ENCODE peak calls at places on chromosome 19, in nine cellular contexts. V is nephron progenitor cell; E is C1 segment of cervical spinal cord; R is EH; H is stimulated activated CD4-positive, alpha-beta T cell treated with anti-CD3 and anti-CD28 coated beads, Interleukin-15, amount 100 ng/mL, for 48 hours; W is mesothelial cell of epicardium; M is GM04504; U is head of caudate nucleus; Z is fibroblast of the aortic adventitia. I is an unnamed sample.

GRCh38 chr19:41223431-41224234 is 4.6 kb downstream of the AXL start:
- DNase-seq in W (no peak), Z (peak; percentile 77), R (peak; percentile 93), E (no peak), H (no peak), M (peak; percentile 62), V (peak; percentile 51), U (no peak), I (no peak)

GRCh38 chr19:55188620-55189019 is 8.5 kb upstream of the SYT5 start:
- DNase-seq in Z (no peak), E (no peak), W (no peak), M (no peak), R (no peak), H (no peak), V (no peak), U (no peak), I (no peak)

GRCh38 chr19:2288743-2289713 is 7.1 kb upstream of the PEAK3 start:
- DNase-seq in M (no peak), E (no peak), U (no peak), H (no peak), R (no peak), W (no peak), Z (no peak), V (no peak), I (no peak)

GRCh38 chr19:7657047-7657779 is 11.6 kb upstream of the RETN start:
- DNase-seq in E (no peak), U (no peak), V (no peak), M (no peak), Z (no peak), W (no peak), R (no peak), H (peak; percentile 39), I (no peak)

GRCh38 chr19:17125728-17126677 is 50.4 kb downstream of the MYO9B start:
- DNase-seq in U (peak; percentile 62), V (no peak), W (peak; percentile 70), Z (peak; percentile 49), E (peak; percentile 75), R (peak; percentile 16), M (no peak), H (peak; percentile 52), I (peak; percentile 41)

GRCh38 chr19:12137541-12137940 is 2.6 kb downstream of the ZNF20 start:
- DNase-seq in U (no peak), W (no peak), M (no peak), R (no peak), E (no peak), H (no peak), V (no peak), Z (no peak), I (no peak)

GRCh38 chr19:8618751-8619150 is 8.2 kb upstream of the ADAMTS10 start:
- DNase-seq in M (no peak), E (no peak), H (no peak), V (no peak), U (no peak), Z (no peak), R (peak; percentile 21), W (no peak), I (no peak)

GRCh38 chr19:10797541-10798256 is 38.3 kb downstream of the TMED1 start:
- DNase-seq in H (peak; percentile 85), M (no peak), U (peak; percentile 45), W (no peak), Z (no peak), R (no peak), V (no peak), E (no peak), I (peak; percentile 17)

GRCh38 chr19:48461982-48462655 is 6.7 kb downstream of the KCNJ14 start:
- DNase-seq in V (no peak), Z (no peak), W (no peak), M (no peak), E (no peak), R (no peak), U (no peak), H (no peak), I (no peak)

GRCh38 chr19:48836089-48837017 is at the start of gene HSD17B14:
- DNase-seq in V (peak; percentile 71), R (peak; percentile 59), H (no peak), Z (peak; percentile 38), E (peak; percentile 69), U (no peak), W (peak; percentile 65), M (peak; percentile 17), I (peak; percentile 35)

GRCh38 chr19:8489591-8490394 is 12.6 kb downstream of the PRAM1 start:
- DNase-seq in Z (no peak), E (no peak), H (no peak), W (no peak), R (no peak), V (no peak), U (no peak), M (no peak), I (no peak)

GRCh38 chr19:35546532-35546931 is 1.1 kb downstream of the TMEM147 start:
- DNase-seq in E (no peak), Z (no peak), U (no peak), V (no peak), M (no peak), R (no peak), W (no peak), H (no peak), I (no peak)

GRCh38 chr19:277581-278165 is 13.5 kb downstream of the PLPP2 start:
- DNase-seq in R (peak; percentile 54), E (no peak), Z (peak; percentile 33), H (no peak), V (peak; percentile 67), M (no peak), U (no peak), W (no peak), I (no peak)

GRCh38 chr19:1651061-1651547 is 1.3 kb downstream of the TCF3 start:
- DNase-seq in H (no peak), M (no peak), Z (peak; percentile 31), R (peak; percentile 29), E (peak; percentile 10), V (peak; percentile 48), W (peak; percentile 58), U (no peak), I (peak; percentile 4)

GRCh38 chr19:51439021-51439465 is 19.2 kb downstream of the SIGLEC8 start:
- DNase-seq in M (no peak), Z (no peak), W (no peak), V (no peak), H (no peak), U (no peak), E (no peak), R (peak; percentile 18), I (no peak)

GRCh38 chr19:6997679-6998445 is 23.4 kb downstream of the MBD3L2B start:
- DNase-seq in M (no peak), V (no peak), Z (no peak), R (no peak), W (no peak), H (no peak), E (no peak), U (no peak), I (no peak)

GRCh38 chr19:13089857-13090507 is 12.7 kb downstream of the LYL1 start:
- DNase-seq in R (no peak), V (no peak), Z (no peak), U (no peak), W (no peak), H (no peak), E (no peak), M (no peak), I (no peak)

GRCh38 chr19:54577334-54577733 is 3.7 kb downstream of the LILRA2 start:
- DNase-seq in U (no peak), R (no peak), Z (no peak), E (no peak), W (no peak), V (no peak), H (no peak), M (no peak), I (no peak)

GRCh38 chr19:29683009-29683408 is 17.7 kb downstream of the PLEKHF1 start:
- DNase-seq in W (no peak), R (no peak), H (no peak), Z (no peak), E (peak; percentile 58), M (no peak), V (no peak), U (peak; percentile 73), I (peak; percentile 89)

GRCh38 chr19:1715540-1715939 is 37.8 kb upstream of the ONECUT3 start:
- DNase-seq in W (no peak), R (no peak), V (no peak), E (no peak), U (no peak), Z (no peak), M (no peak), H (no peak), I (no peak)

GRCh38 chr19:24062222-24062621 is 24.8 kb upstream of the ZNF254 start:
- DNase-seq in E (no peak), W (no peak), V (no peak), Z (no peak), M (no peak), H (no peak), R (peak; percentile 7), U (no peak), I (no peak)

GRCh38 chr19:34556500-34556899 is 74.9 kb downstream of the WTIP start:
- DNase-seq in Z (peak; percentile 63), R (peak; percentile 9), E (no peak), W (no peak), V (peak; percentile 25), H (no peak), U (peak; percentile 24), M (peak; percentile 10), I (peak; percentile 1)

GRCh38 chr19:3687774-3688706 is 12.2 kb downstream of the PIP5K1C start:
- DNase-seq in R (no peak), E (no peak), U (no peak), Z (no peak), H (no peak), M (no peak), V (peak; percentile 41), W (no peak), I (no peak)

GRCh38 chr19:17886515-17886914 is 14.8 kb downstream of the SLC5A5 start:
- DNase-seq in H (no peak), R (no peak), V (no peak), M (no peak), W (no peak), E (no peak), U (no peak), Z (no peak), I (no peak)

GRCh38 chr19:4014541-4015491 is 7.3 kb downstream of the PIAS4 start:
- DNase-seq in V (peak; percentile 62), Z (no peak), R (no peak), W (peak; percentile 59), U (no peak), H (peak; percentile 14), M (no peak), E (no peak), I (no peak)

GRCh38 chr19:54388803-54389144 is 24.0 kb upstream of the LAIR1 start:
- DNase-seq in R (no peak), V (no peak), Z (no peak), H (no peak), U (no peak), E (no peak), M (no peak), W (no peak), I (no peak)

GRCh38 chr19:7658219-7658686 is 10.6 kb upstream of the RETN start:
- DNase-seq in Z (no peak), W (no peak), M (no peak), E (no peak), R (no peak), U (no peak), H (peak; percentile 26), V (no peak), I (peak; percentile 23)

GRCh38 chr19:39409886-39410619 is 2.4 kb upstream of the PLEKHG2 start:
- DNase-seq in R (peak; percentile 68), V (peak; percentile 59), H (peak; percentile 54), M (no peak), Z (peak; percentile 65), U (no peak), E (peak; percentile 68), W (no peak), I (peak; percentile 6)